ENCODE peak calls at places on chromosome 20, in six cellular contexts. A is H9, E is neuronal stem cell, P is IMR-90, V is H1, B is mesenchymal stem cell. J is an unnamed sample.
A peak's percentile ranks its signal among the peaks of the same experiment; 100 is the strongest.

GRCh38 chr20:59644371-59644939 is 40.1 kb downstream of the PHACTR3 start:
- DNase-seq in V (no peak), A (no peak), P (no peak), E (no peak), B (no peak), J (no peak)

GRCh38 chr20:23087587-23088275 is 1.6 kb upstream of the CD93 start:
- DNase-seq in A (no peak), E (no peak), P (no peak), B (no peak), V (no peak), J (no peak)

GRCh38 chr20:49275634-49276033 is 2.2 kb downstream of the ZNFX1 start:
- DNase-seq in B (no peak), E (no peak), P (no peak), V (no peak), A (no peak), J (no peak)

GRCh38 chr20:61737346-61737745 is 328.3 kb downstream of the TAF4 start:
- DNase-seq in P (no peak), E (no peak), B (no peak), A (no peak), V (no peak), J (no peak)

GRCh38 chr20:61493798-61494305 is 241.8 kb downstream of the CDH4 start:
- DNase-seq in B (no peak), E (no peak), P (no peak), V (no peak), A (peak; percentile 22), J (no peak)

GRCh38 chr20:34472246-34472925 is 43.8 kb upstream of the DYNLRB1 start:
- DNase-seq in E (no peak), A (no peak), P (peak; percentile 61), V (no peak), B (peak; percentile 68), J (peak; percentile 38)

GRCh38 chr20:3714092-3714491 is 1.7 kb upstream of the SIGLEC1 start:
- DNase-seq in E (no peak), V (no peak), A (peak; percentile 17), P (no peak), B (no peak), J (no peak)

GRCh38 chr20:48813930-48814546 is 13.8 kb downstream of the PREX1 start:
- DNase-seq in V (no peak), E (no peak), B (no peak), A (no peak), P (no peak), J (no peak)

GRCh38 chr20:29302979-29303644 is 1954.4 kb upstream of the DEFB115 start:
- DNase-seq in P (no peak), E (no peak), A (no peak), V (no peak), B (no peak), J (no peak)

GRCh38 chr20:58389324-58389967 is 417 bp downstream of the VAPB start:
- DNase-seq in E (no peak), V (no peak), A (no peak), B (peak; percentile 67), P (peak; percentile 32), J (peak; percentile 67)

GRCh38 chr20:58046311-58046710 is 182.1 kb downstream of the ANKRD60 start:
- DNase-seq in B (no peak), A (no peak), E (no peak), V (peak; percentile 28), P (no peak), J (no peak)

GRCh38 chr20:3932277-3933073 is 43.3 kb downstream of the PANK2 start:
- DNase-seq in E (no peak), A (no peak), B (peak; percentile 55), P (peak; percentile 29), V (no peak), J (no peak)

GRCh38 chr20:58306421-58307261 is 2.9 kb upstream of the RAB22A start:
- DNase-seq in B (peak; percentile 65), V (no peak), E (no peak), P (peak; percentile 76), A (no peak), J (no peak)

GRCh38 chr20:38473353-38473795 is 731 bp downstream of the RALGAPB start:
- DNase-seq in A (no peak), B (peak; percentile 45), V (no peak), E (no peak), P (no peak), J (peak; percentile 82)

GRCh38 chr20:1327241-1327653 is 1.7 kb downstream of the SDCBP2 start:
- DNase-seq in B (peak; percentile 81), V (peak; percentile 27), P (peak; percentile 79), E (no peak), A (peak; percentile 25), J (no peak)

GRCh38 chr20:60055740-60056139 is 97.5 kb downstream of the CDH26 start:
- DNase-seq in A (peak; percentile 15), V (no peak), P (no peak), E (no peak), B (no peak), J (no peak)

GRCh38 chr20:40813213-40813510 is 124.1 kb upstream of the MAFB start:
- DNase-seq in A (peak; percentile 12), P (no peak), E (no peak), B (no peak), V (no peak), J (no peak)

GRCh38 chr20:41205313-41205712 is 68.0 kb downstream of the PLCG1 start:
- DNase-seq in E (no peak), A (no peak), B (no peak), V (no peak), P (no peak), J (no peak)

GRCh38 chr20:54103762-54104600 is 33.6 kb upstream of the BCAS1 start:
- DNase-seq in E (no peak), P (no peak), B (no peak), V (no peak), A (no peak), J (no peak)

GRCh38 chr20:40072907-40073306 is 616.1 kb downstream of the MAFB start:
- DNase-seq in B (no peak), V (no peak), P (no peak), E (no peak), A (no peak), J (no peak)

GRCh38 chr20:18986146-18986830 is 172.7 kb downstream of the SCP2D1 start:
- DNase-seq in A (no peak), V (no peak), P (no peak), B (no peak), E (no peak), J (no peak)

GRCh38 chr20:44070139-44070900 is 116.7 kb downstream of the JPH2 start:
- DNase-seq in A (no peak), V (peak; percentile 27), P (no peak), B (no peak), E (no peak), J (no peak)

GRCh38 chr20:48634641-48635040 is 193.2 kb downstream of the PREX1 start:
- DNase-seq in V (no peak), P (no peak), E (no peak), A (no peak), B (no peak), J (no peak)

GRCh38 chr20:21322083-21322710 is 19.1 kb downstream of the XRN2 start:
- DNase-seq in E (no peak), V (no peak), A (no peak), P (peak; percentile 27), B (no peak), J (no peak)

DNA sequence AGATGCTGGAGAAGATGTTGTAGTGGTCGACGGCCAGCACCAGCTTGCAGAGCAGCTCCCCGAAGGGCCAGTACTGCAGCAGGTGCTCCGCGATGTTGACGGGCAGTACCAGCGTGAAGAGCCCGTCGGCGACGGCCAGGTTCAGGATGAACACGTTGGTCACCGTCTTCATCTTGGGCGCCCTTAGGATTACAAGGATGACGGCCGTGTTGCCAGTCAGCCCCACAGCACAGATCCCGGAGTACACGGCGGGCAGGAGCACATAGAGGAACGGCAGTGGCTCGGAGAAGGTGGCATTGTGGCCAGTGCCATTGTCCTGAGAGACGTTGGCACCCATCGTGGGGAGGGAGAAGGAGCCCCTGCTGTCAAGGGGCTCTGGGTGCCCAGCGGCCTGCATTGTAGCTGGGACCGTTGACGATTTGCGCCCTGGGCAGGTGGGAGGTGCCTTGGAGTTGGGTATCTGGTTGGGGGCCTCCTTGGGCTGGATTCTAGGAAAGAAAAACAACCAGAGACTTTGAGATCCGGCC is 867 bp downstream of the NPBWR2 start:
- DNase-seq in E (no peak), P (no peak), A (no peak), V (peak; percentile 40), B (no peak), J (no peak)
- H2BK15ac ChIP-seq in E (peak overlapping the region; percentile 65), P (no peak overlapping the region), A (no peak overlapping the region), V (no peak overlapping the region), B (no peak overlapping the region), J (no peak overlapping the region)

DNA sequence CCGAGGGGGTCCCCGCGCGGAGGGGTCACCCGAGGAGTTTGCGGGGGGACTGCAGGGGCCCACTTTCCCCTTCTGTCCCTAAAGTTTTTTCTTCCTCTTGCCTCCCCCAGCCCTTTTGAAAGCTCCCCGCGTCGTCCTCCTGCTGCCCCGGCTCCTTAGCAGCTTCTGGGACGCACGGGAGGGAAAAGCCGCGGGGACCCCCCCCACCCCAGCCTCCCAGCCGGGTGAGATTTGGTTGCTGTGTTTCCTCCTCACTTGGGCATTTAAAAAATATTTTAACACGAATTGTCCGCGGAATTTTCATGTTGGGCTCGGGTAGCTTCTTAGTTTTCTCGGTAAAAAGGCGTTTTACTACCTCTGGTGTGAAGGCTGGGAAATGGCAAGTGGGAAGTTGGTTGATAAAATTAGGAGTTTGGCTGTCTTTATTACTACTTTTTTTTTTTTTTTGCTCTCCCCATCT is 614 bp downstream of the NCOA3 start:
- DNase-seq in A (no peak), B (peak; percentile 40), V (peak; percentile 59), P (peak; percentile 8), E (peak; percentile 41), J (peak; percentile 22)
- H2BK120ac ChIP-seq in A (no peak overlapping the region), B (peak overlapping the region; percentile 89), V (no peak overlapping the region), P (peak overlapping the region; percentile 38), E (peak overlapping the region; percentile 73), J (no peak overlapping the region)

GRCh38 chr20:2520617-2521016 is 11.9 kb upstream of the ZNF343 start:
- DNase-seq in E (no peak), A (no peak), B (no peak), P (no peak), V (no peak), J (no peak)

GRCh38 chr20:2519115-2519815 is 10.6 kb upstream of the ZNF343 start:
- DNase-seq in A (no peak), V (no peak), P (peak; percentile 87), B (peak; percentile 73), E (no peak), J (no peak)

GRCh38 chr20:2516399-2516798 is 7.7 kb upstream of the ZNF343 start:
- DNase-seq in V (no peak), A (no peak), B (no peak), P (no peak), E (no peak), J (no peak)

GRCh38 chr20:2518096-2518495 is 9.4 kb upstream of the ZNF343 start:
- DNase-seq in E (no peak), V (no peak), P (no peak), A (no peak), B (no peak), J (no peak)

GRCh38 chr20:2518558-2518957 is 9.8 kb upstream of the ZNF343 start:
- DNase-seq in V (no peak), A (no peak), B (no peak), E (no peak), P (no peak), J (no peak)
- H2BK15ac ChIP-seq in V (no peak overlapping the region), A (no peak overlapping the region), B (no peak overlapping the region), E (no peak overlapping the region), P (no peak overlapping the region), J (no peak overlapping the region)

GRCh38 chr20:46013826-46014516 is 5.3 kb downstream of the MMP9 start:
- DNase-seq in P (peak; percentile 32), E (peak; percentile 63), V (peak; percentile 91), B (peak; percentile 33), A (peak; percentile 88), J (peak; percentile 97)
- H2BK120ac ChIP-seq in P (no peak overlapping the region), E (no peak overlapping the region), V (no peak overlapping the region), B (no peak overlapping the region), A (no peak overlapping the region), J (no peak overlapping the region)